ENCODE peak calls at places on chromosomes 5 and 9, in eight cellular contexts. One of them, this sample, is unnamed.

GRCh38 chr5:143986567-143987242 is 174.7 kb downstream of the HMHB1 start:
- DNase-seq in MM.1S: no peak
- DNase-seq in mammary epithelial cell: no peak
- DNase-seq in fibroblast of lung: peak; percentile 50
- DNase-seq in astrocyte: peak; percentile 92
- DNase-seq in PC-3: no peak
- DNase-seq in K562: no peak
- DNase-seq in SK-N-SH: no peak
- DNase-seq in this sample: peak; percentile 15

GRCh38 chr5:29213475-29213874 is 1980.0 kb upstream of the CDH6 start:
- DNase-seq in K562: no peak
- DNase-seq in MM.1S: no peak
- DNase-seq in astrocyte: no peak
- DNase-seq in PC-3: no peak
- DNase-seq in fibroblast of lung: no peak
- DNase-seq in SK-N-SH: no peak
- DNase-seq in mammary epithelial cell: no peak
- DNase-seq in this sample: no peak

GRCh38 chr9:17472126-17472525 is 106.7 kb upstream of the SH3GL2 start:
- DNase-seq in fibroblast of lung: no peak
- DNase-seq in mammary epithelial cell: no peak
- DNase-seq in SK-N-SH: no peak
- DNase-seq in PC-3: no peak
- DNase-seq in astrocyte: peak; percentile 21
- DNase-seq in K562: no peak
- DNase-seq in MM.1S: no peak
- DNase-seq in this sample: no peak

GRCh38 chr9:27726244-27727141 is 153.2 kb upstream of the C9orf72 start:
- DNase-seq in K562: peak; percentile 1
- DNase-seq in SK-N-SH: peak; percentile 50
- DNase-seq in PC-3: peak; percentile 77
- DNase-seq in fibroblast of lung: peak; percentile 73
- DNase-seq in astrocyte: peak; percentile 26
- DNase-seq in mammary epithelial cell: peak; percentile 60
- DNase-seq in MM.1S: peak; percentile 75
- DNase-seq in this sample: no peak

GRCh38 chr5:137332296-137332695 is 166.8 kb downstream of the SPOCK1 start:
- DNase-seq in fibroblast of lung: no peak
- DNase-seq in SK-N-SH: no peak
- DNase-seq in astrocyte: no peak
- DNase-seq in MM.1S: no peak
- DNase-seq in mammary epithelial cell: no peak
- DNase-seq in PC-3: no peak
- DNase-seq in K562: no peak
- DNase-seq in this sample: no peak

GRCh38 chr9:78023003-78023741 is 8.4 kb downstream of the GNAQ start:
- DNase-seq in MM.1S: no peak
- DNase-seq in astrocyte: peak; percentile 83
- DNase-seq in K562: no peak
- DNase-seq in SK-N-SH: no peak
- DNase-seq in PC-3: no peak
- DNase-seq in mammary epithelial cell: no peak
- DNase-seq in fibroblast of lung: peak; percentile 80
- DNase-seq in this sample: peak; percentile 79

GRCh38 chr5:16265141-16265540 is 85.5 kb upstream of the MARCHF11 start:
- DNase-seq in K562: no peak
- DNase-seq in mammary epithelial cell: no peak
- DNase-seq in SK-N-SH: no peak
- DNase-seq in fibroblast of lung: no peak
- DNase-seq in MM.1S: peak; percentile 25
- DNase-seq in astrocyte: no peak
- DNase-seq in PC-3: no peak
- DNase-seq in this sample: no peak

GRCh38 chr9:93071464-93071863 is 13.0 kb downstream of the SUSD3 start:
- DNase-seq in fibroblast of lung: peak; percentile 55
- DNase-seq in K562: peak; percentile 95
- DNase-seq in PC-3: peak; percentile 24
- DNase-seq in astrocyte: peak; percentile 10
- DNase-seq in mammary epithelial cell: no peak
- DNase-seq in MM.1S: no peak
- DNase-seq in SK-N-SH: peak; percentile 69
- DNase-seq in this sample: peak; percentile 77

GRCh38 chr5:149831492-149831891 is 101.4 kb downstream of the PPARGC1B start:
- DNase-seq in astrocyte: no peak
- DNase-seq in fibroblast of lung: no peak
- DNase-seq in mammary epithelial cell: peak; percentile 79
- DNase-seq in MM.1S: no peak
- DNase-seq in SK-N-SH: no peak
- DNase-seq in K562: no peak
- DNase-seq in PC-3: no peak
- DNase-seq in this sample: peak; percentile 91

GRCh38 chr5:71938886-71939285 is 168.4 kb upstream of the MAP1B start:
- DNase-seq in astrocyte: no peak
- DNase-seq in SK-N-SH: no peak
- DNase-seq in mammary epithelial cell: peak; percentile 23
- DNase-seq in PC-3: peak; percentile 75
- DNase-seq in K562: no peak
- DNase-seq in MM.1S: no peak
- DNase-seq in fibroblast of lung: no peak
- DNase-seq in this sample: no peak

GRCh38 chr9:123131258-123131657 is 97.8 kb downstream of the GPR21 start:
- DNase-seq in SK-N-SH: no peak
- DNase-seq in PC-3: no peak
- DNase-seq in mammary epithelial cell: peak; percentile 21
- DNase-seq in fibroblast of lung: peak; percentile 18
- DNase-seq in astrocyte: peak; percentile 73
- DNase-seq in MM.1S: no peak
- DNase-seq in K562: no peak
- DNase-seq in this sample: peak; percentile 31

GRCh38 chr9:114371986-114372917 is 15.5 kb downstream of the AKNA start:
- DNase-seq in fibroblast of lung: no peak
- DNase-seq in PC-3: peak; percentile 76
- DNase-seq in K562: no peak
- DNase-seq in SK-N-SH: peak; percentile 77
- DNase-seq in astrocyte: peak; percentile 20
- DNase-seq in MM.1S: peak; percentile 73
- DNase-seq in mammary epithelial cell: peak; percentile 37
- DNase-seq in this sample: peak; percentile 83

GRCh38 chr9:79685576-79685975 is 113.8 kb downstream of the TLE4 start:
- DNase-seq in mammary epithelial cell: peak; percentile 49
- DNase-seq in MM.1S: no peak
- DNase-seq in fibroblast of lung: peak; percentile 14
- DNase-seq in PC-3: no peak
- DNase-seq in SK-N-SH: no peak
- DNase-seq in K562: no peak
- DNase-seq in astrocyte: peak; percentile 88
- DNase-seq in this sample: no peak

GRCh38 chr5:6598351-6598900 is 34.4 kb downstream of the NSUN2 start:
- DNase-seq in PC-3: no peak
- DNase-seq in astrocyte: peak; percentile 9
- DNase-seq in fibroblast of lung: peak; percentile 50
- DNase-seq in K562: no peak
- DNase-seq in SK-N-SH: no peak
- DNase-seq in mammary epithelial cell: no peak
- DNase-seq in MM.1S: no peak
- DNase-seq in this sample: no peak

GRCh38 chr5:80057121-80057520 is 22.0 kb downstream of the THBS4 start:
- DNase-seq in mammary epithelial cell: no peak
- DNase-seq in SK-N-SH: no peak
- DNase-seq in PC-3: no peak
- DNase-seq in MM.1S: no peak
- DNase-seq in astrocyte: no peak
- DNase-seq in K562: no peak
- DNase-seq in fibroblast of lung: no peak
- DNase-seq in this sample: no peak

DNA sequence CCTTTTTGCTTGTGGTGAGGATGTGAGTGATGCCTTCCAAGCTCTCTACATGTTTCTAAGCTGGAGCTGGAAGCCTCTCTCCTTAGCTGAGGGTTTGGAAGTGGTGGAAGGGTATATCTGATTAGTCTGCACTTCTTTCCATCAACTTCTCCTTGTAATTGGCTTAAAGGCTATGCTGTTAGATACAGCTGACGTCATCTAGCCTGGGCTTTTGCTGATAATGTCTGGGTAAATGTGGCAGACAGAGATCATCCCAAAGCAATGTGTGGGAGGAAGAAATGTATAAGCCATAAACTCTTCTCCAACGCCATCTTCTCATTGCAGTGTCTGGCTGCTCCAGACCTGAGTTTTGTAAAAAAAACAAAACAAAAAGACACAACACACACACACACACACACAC is 29.3 kb downstream of the ZNF354C start:
- DNase-seq in SK-N-SH: no peak
- DNase-seq in astrocyte: no peak
- DNase-seq in mammary epithelial cell: no peak
- DNase-seq in fibroblast of lung: no peak
- DNase-seq in MM.1S: no peak
- DNase-seq in K562: no peak
- DNase-seq in PC-3: no peak
- DNase-seq in this sample: no peak
- H3K9me3 ChIP-seq in SK-N-SH: peaks cover 18% of the 10 kb centered on the region
- H3K9me3 ChIP-seq in astrocyte: peaks cover 23% of the 10 kb centered on the region
- H3K9me3 ChIP-seq in mammary epithelial cell: peaks cover 21% of the 10 kb centered on the region
- H3K9me3 ChIP-seq in fibroblast of lung: no peaks in the 10 kb centered on the region
- H3K9me3 ChIP-seq in MM.1S: no peaks in the 10 kb centered on the region
- H3K9me3 ChIP-seq in K562: no peaks in the 10 kb centered on the region
- H3K9me3 ChIP-seq in PC-3: peaks cover 12% of the 10 kb centered on the region
- H3K9me3 ChIP-seq in this sample: peaks cover 41% of the 10 kb centered on the region

GRCh38 chr5:170393958-170394357 is 4.8 kb upstream of the KCNMB1 start:
- DNase-seq in astrocyte: no peak
- DNase-seq in fibroblast of lung: no peak
- DNase-seq in SK-N-SH: no peak
- DNase-seq in PC-3: no peak
- DNase-seq in MM.1S: no peak
- DNase-seq in K562: no peak
- DNase-seq in mammary epithelial cell: no peak
- DNase-seq in this sample: no peak
- H2AFZ ChIP-seq in astrocyte: no peak overlapping the region
- H2AFZ ChIP-seq in fibroblast of lung: no peak overlapping the region
- H2AFZ ChIP-seq in SK-N-SH: no peak overlapping the region
- H2AFZ ChIP-seq in PC-3: no peak overlapping the region
- H2AFZ ChIP-seq in MM.1S: peak overlapping the region; percentile 65
- H2AFZ ChIP-seq in K562: no peak overlapping the region
- H2AFZ ChIP-seq in mammary epithelial cell: no peak overlapping the region
- H2AFZ ChIP-seq in this sample: no peak overlapping the region

GRCh38 chr9:14251146-14252071 is 62.5 kb downstream of the NFIB start:
- DNase-seq in MM.1S: no peak
- DNase-seq in mammary epithelial cell: peak; percentile 94
- DNase-seq in K562: no peak
- DNase-seq in fibroblast of lung: peak; percentile 90
- DNase-seq in SK-N-SH: no peak
- DNase-seq in astrocyte: peak; percentile 89
- DNase-seq in PC-3: peak; percentile 92
- DNase-seq in this sample: peak; percentile 41
- TF ChIP-seq CTCF in MM.1S: no peak
- TF ChIP-seq CTCF in mammary epithelial cell: peak; percentile 18
- TF ChIP-seq CTCF in K562: no peak
- TF ChIP-seq CTCF in fibroblast of lung: no peak
- TF ChIP-seq CTCF in SK-N-SH: no peak
- TF ChIP-seq CTCF in astrocyte: no peak
- TF ChIP-seq CTCF in PC-3: no peak
- TF ChIP-seq CTCF in this sample: no peak

GRCh38 chr5:88188458-88189132 is 80.0 kb downstream of the TMEM161B start:
- DNase-seq in astrocyte: peak; percentile 4
- DNase-seq in SK-N-SH: no peak
- DNase-seq in MM.1S: no peak
- DNase-seq in fibroblast of lung: peak; percentile 6
- DNase-seq in K562: no peak
- DNase-seq in PC-3: no peak
- DNase-seq in mammary epithelial cell: peak; percentile 19
- DNase-seq in this sample: no peak
- H3K9me3 ChIP-seq in astrocyte: peaks cover 8% of the 10 kb centered on the region
- H3K9me3 ChIP-seq in SK-N-SH: peaks cover 14% of the 10 kb centered on the region
- H3K9me3 ChIP-seq in MM.1S: no peaks in the 10 kb centered on the region
- H3K9me3 ChIP-seq in fibroblast of lung: no peaks in the 10 kb centered on the region
- H3K9me3 ChIP-seq in K562: peaks cover 12% of the 10 kb centered on the region
- H3K9me3 ChIP-seq in PC-3: peaks cover 4% of the 10 kb centered on the region
- H3K9me3 ChIP-seq in mammary epithelial cell: peaks cover 10% of the 10 kb centered on the region
- H3K9me3 ChIP-seq in this sample: no peaks in the 10 kb centered on the region

GRCh38 chr5:92559331-92559730 is 1021.7 kb downstream of the NR2F1-AS1 start:
- DNase-seq in SK-N-SH: no peak
- DNase-seq in fibroblast of lung: no peak
- DNase-seq in K562: no peak
- DNase-seq in MM.1S: no peak
- DNase-seq in PC-3: no peak
- DNase-seq in mammary epithelial cell: no peak
- DNase-seq in astrocyte: no peak
- DNase-seq in this sample: no peak

GRCh38 chr5:92559743-92560142 is 1021.3 kb downstream of the NR2F1-AS1 start:
- DNase-seq in astrocyte: peak; percentile 86
- DNase-seq in PC-3: peak; percentile 34
- DNase-seq in fibroblast of lung: peak; percentile 33
- DNase-seq in mammary epithelial cell: peak; percentile 33
- DNase-seq in MM.1S: no peak
- DNase-seq in SK-N-SH: no peak
- DNase-seq in K562: no peak
- DNase-seq in this sample: peak; percentile 3

GRCh38 chr5:92553326-92553725 is 1027.7 kb downstream of the NR2F1-AS1 start:
- DNase-seq in PC-3: no peak
- DNase-seq in fibroblast of lung: peak; percentile 32
- DNase-seq in astrocyte: no peak
- DNase-seq in MM.1S: no peak
- DNase-seq in K562: no peak
- DNase-seq in mammary epithelial cell: no peak
- DNase-seq in SK-N-SH: no peak
- DNase-seq in this sample: no peak

GRCh38 chr5:92554447-92555085 is 1026.5 kb downstream of the NR2F1-AS1 start:
- DNase-seq in mammary epithelial cell: no peak
- DNase-seq in PC-3: no peak
- DNase-seq in K562: no peak
- DNase-seq in astrocyte: no peak
- DNase-seq in SK-N-SH: no peak
- DNase-seq in fibroblast of lung: no peak
- DNase-seq in MM.1S: no peak
- DNase-seq in this sample: no peak

DNA sequence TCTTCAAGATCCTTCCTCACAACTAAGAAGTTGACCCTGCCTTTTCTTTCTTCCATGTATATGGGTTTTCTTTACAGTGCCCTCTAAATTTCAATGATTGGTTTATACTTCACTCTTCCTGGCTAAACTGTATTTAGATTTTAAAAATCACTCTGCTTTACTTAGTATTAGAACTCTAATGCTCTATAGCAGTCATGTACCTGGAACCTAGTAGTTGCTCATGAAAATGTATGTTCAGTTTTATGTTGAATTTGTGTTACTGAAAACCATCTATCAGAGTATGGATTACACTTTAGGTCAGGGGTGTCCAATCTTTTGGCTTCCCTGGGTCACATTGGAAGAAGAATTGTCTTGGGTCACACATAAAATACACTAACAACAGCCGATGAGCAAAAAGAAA is 1024.3 kb downstream of the NR2F1-AS1 start:
- DNase-seq in fibroblast of lung: no peak
- DNase-seq in K562: no peak
- DNase-seq in mammary epithelial cell: no peak
- DNase-seq in PC-3: no peak
- DNase-seq in MM.1S: no peak
- DNase-seq in SK-N-SH: no peak
- DNase-seq in astrocyte: no peak
- DNase-seq in this sample: no peak
- H2AFZ ChIP-seq in fibroblast of lung: no peak overlapping the region
- H2AFZ ChIP-seq in K562: no peak overlapping the region
- H2AFZ ChIP-seq in mammary epithelial cell: no peak overlapping the region
- H2AFZ ChIP-seq in PC-3: no peak overlapping the region
- H2AFZ ChIP-seq in MM.1S: no peak overlapping the region
- H2AFZ ChIP-seq in SK-N-SH: no peak overlapping the region
- H2AFZ ChIP-seq in astrocyte: no peak overlapping the region
- H2AFZ ChIP-seq in this sample: no peak overlapping the region